ENCODE peak calls at places on chromosomes 16 and 17, in eight cellular contexts. N is effector CD8-positive, alpha-beta T cell; I is NCI-H345; F is D341Med; H is GM23338; D is activated naive CD4-positive, alpha-beta T cell; K is RPMI8226; B is iPS DF 6.9. P is an unnamed sample.
A peak's percentile ranks its signal among the peaks of the same experiment; 100 is the strongest.

GRCh38 chr16:29147710-29148425 is 163.0 kb downstream of the LAT start:
- DNase-seq in N (no peak), I (no peak), F (no peak), H (no peak), D (no peak), K (no peak), B (no peak), P (no peak)

GRCh38 chr17:11086623-11087022 is 154.4 kb upstream of the SHISA6 start:
- DNase-seq in N (no peak), I (no peak), F (no peak), H (no peak), D (no peak), K (no peak), B (no peak), P (no peak)

GRCh38 chr17:2400474-2400866 is 390 bp downstream of the MNT start:
- DNase-seq in N (peak; percentile 29), I (peak; percentile 23), F (no peak), H (peak; percentile 83), D (peak; percentile 33), K (peak; percentile 72), B (no peak), P (peak; percentile 43)

GRCh38 chr17:45828171-45829133 is 16.2 kb upstream of the SPPL2C start:
- DNase-seq in N (no peak), I (no peak), F (no peak), H (no peak), D (no peak), K (no peak), B (no peak), P (no peak)

GRCh38 chr17:81396722-81397313 is 1.6 kb downstream of the BAHCC1 start:
- DNase-seq in N (no peak), I (peak; percentile 55), F (peak; percentile 75), H (peak; percentile 85), D (no peak), K (no peak), B (no peak), P (peak; percentile 20)

GRCh38 chr16:12752159-12752558 is 51.5 kb downstream of the CPPED1 start:
- DNase-seq in N (no peak), I (no peak), F (no peak), H (no peak), D (no peak), K (no peak), B (no peak), P (no peak)

GRCh38 chr16:26149661-26150060 is 457.9 kb downstream of the HS3ST4 start:
- DNase-seq in N (no peak), I (no peak), F (no peak), H (no peak), D (no peak), K (no peak), B (no peak), P (no peak)

GRCh38 chr17:50114849-50115357 is 15.1 kb downstream of the SAMD14 start:
- DNase-seq in N (no peak), I (peak; percentile 48), F (peak; percentile 72), H (peak; percentile 94), D (no peak), K (peak; percentile 79), B (no peak), P (no peak)

GRCh38 chr16:51084074-51084928 is 66.8 kb downstream of the SALL1 start:
- DNase-seq in N (no peak), I (no peak), F (no peak), H (no peak), D (no peak), K (no peak), B (no peak), P (no peak)

GRCh38 chr16:29663020-29663828 is at the start of gene SPN:
- DNase-seq in N (peak; percentile 25), I (no peak), F (no peak), H (peak; percentile 28), D (no peak), K (no peak), B (no peak), P (no peak)